ENCODE peak calls at places on chromosomes 5 and 9, in seven cellular contexts. A is H9, J is mesenchymal stem cell, H is neuronal stem cell, R is mesendoderm, X is H1, T is trophoblast cell. K is an unnamed sample.

GRCh38 chr5:180470966-180471582 is 23.1 kb upstream of the CNOT6 start:
- DNase-seq in A (peak), J (peak), H (peak), R (peak), X (no peak), T (peak), K (peak)

GRCh38 chr9:92749071-92749933 is 15.3 kb downstream of the BICD2 start:
- DNase-seq in A (peak), J (no peak), H (no peak), R (no peak), X (no peak), T (no peak), K (no peak)

GRCh38 chr9:114995681-114996221 is 65.4 kb upstream of the TNFSF8 start:
- DNase-seq in A (no peak), J (no peak), H (no peak), R (no peak), X (no peak), T (no peak), K (no peak)

GRCh38 chr5:64883912-64884311 is 115.2 kb downstream of the CWC27 start:
- DNase-seq in A (no peak), J (no peak), H (no peak), R (no peak), X (no peak), T (no peak), K (peak)

GRCh38 chr5:101977729-101978345 is 318.2 kb downstream of the SLCO4C1 start:
- DNase-seq in A (no peak), J (peak), H (peak), R (peak), X (no peak), T (peak), K (peak)

GRCh38 chr5:116861097-116861496 is 286.5 kb upstream of the SEMA6A start:
- DNase-seq in A (no peak), J (no peak), H (no peak), R (no peak), X (no peak), T (no peak), K (no peak)

GRCh38 chr5:168207450-168208029 is 83.9 kb upstream of the WWC1 start:
- DNase-seq in A (no peak), J (no peak), H (peak), R (no peak), X (no peak), T (no peak), K (no peak)

GRCh38 chr5:125409101-125409495 is 662.7 kb upstream of the ZNF608 start:
- DNase-seq in A (no peak), J (peak), H (peak), R (no peak), X (no peak), T (no peak), K (peak)

GRCh38 chr5:57749396-57749795 is 266.8 kb upstream of the ACTBL2 start:
- DNase-seq in A (no peak), J (no peak), H (no peak), R (no peak), X (no peak), T (no peak), K (peak)

GRCh38 chr9:131810351-131811170 is 70.7 kb upstream of the RAPGEF1 start:
- DNase-seq in A (no peak), J (no peak), H (no peak), R (no peak), X (no peak), T (peak), K (no peak)

GRCh38 chr9:134496413-134497282 is 145.0 kb upstream of the COL5A1 start:
- DNase-seq in A (no peak), J (peak), H (no peak), R (no peak), X (no peak), T (no peak), K (peak)

GRCh38 chr5:139645495-139645871 is 2.7 kb upstream of the CXXC5 start:
- DNase-seq in A (no peak), J (no peak), H (no peak), R (no peak), X (no peak), T (no peak), K (no peak)

GRCh38 chr5:143536364-143536763 is 132.9 kb upstream of the NR3C1 start:
- DNase-seq in A (no peak), J (peak), H (no peak), R (peak), X (no peak), T (peak), K (peak)

GRCh38 chr9:110048976-110049698 is 158.8 kb downstream of the C9orf152 start:
- DNase-seq in A (peak), J (peak), H (no peak), R (peak), X (no peak), T (peak), K (no peak)

GRCh38 chr5:52007230-52007858 is 624.1 kb downstream of the ISL1 start:
- DNase-seq in A (peak), J (peak), H (no peak), R (peak), X (no peak), T (peak), K (peak)

GRCh38 chr5:77563475-77563874 is 71.4 kb upstream of the WDR41 start:
- DNase-seq in A (no peak), J (no peak), H (no peak), R (no peak), X (no peak), T (no peak), K (no peak)

GRCh38 chr9:107276966-107277710 is 5.9 kb upstream of the RAD23B start:
- DNase-seq in A (no peak), J (no peak), H (no peak), R (no peak), X (no peak), T (peak), K (peak)

GRCh38 chr5:142013734-142014495 is 1.1 kb upstream of the GNPDA1 start:
- DNase-seq in A (no peak), J (peak), H (no peak), R (no peak), X (no peak), T (peak), K (peak)

GRCh38 chr9:133023117-133023890 is 7.5 kb upstream of the GTF3C5 start:
- DNase-seq in A (peak), J (no peak), H (no peak), R (no peak), X (no peak), T (no peak), K (no peak)

GRCh38 chr5:78547731-78548189 is 100.8 kb downstream of the LHFPL2 start:
- DNase-seq in A (no peak), J (peak), H (no peak), R (no peak), X (no peak), T (no peak), K (peak)

GRCh38 chr9:72753261-72753893 is 199.5 kb downstream of the ALDH1A1 start:
- DNase-seq in A (no peak), J (peak), H (no peak), R (no peak), X (no peak), T (no peak), K (peak)

GRCh38 chr9:72540348-72540873 is 19.0 kb downstream of the TMC1 start:
- DNase-seq in A (no peak), J (peak), H (no peak), R (no peak), X (no peak), T (peak), K (peak)

GRCh38 chr9:15509931-15510788 is 610 bp downstream of the PSIP1 start:
- DNase-seq in A (peak), J (peak), H (peak), R (peak), X (no peak), T (peak), K (no peak)

GRCh38 chr5:115801152-115801551 is 15.3 kb downstream of the CDO1 start:
- DNase-seq in A (no peak), J (no peak), H (no peak), R (no peak), X (no peak), T (no peak), K (no peak)
- H2AK5ac ChIP-seq in A (no peak), J (no peak), H (no peak), R (no peak), X (no peak), T (no peak), K (no peak)

DNA sequence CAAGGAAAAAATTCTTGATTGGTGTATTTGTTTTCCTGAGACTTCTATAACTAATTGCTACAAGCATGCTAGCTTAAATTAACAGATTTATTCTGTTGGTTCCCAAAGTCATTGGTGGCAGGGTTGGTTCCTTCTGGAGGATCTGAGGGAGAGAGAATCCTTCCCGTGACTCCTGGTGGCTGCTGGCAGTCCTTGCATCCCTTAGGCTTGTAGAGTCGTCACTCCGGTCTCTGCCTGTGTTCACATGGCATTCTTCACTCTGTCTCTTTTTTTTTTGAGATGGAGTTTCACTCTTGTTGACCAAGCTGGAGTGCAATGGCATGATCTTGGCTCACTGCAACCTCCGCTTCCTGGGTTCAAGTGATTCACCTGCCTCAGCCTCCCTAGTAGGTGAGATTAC is 5.3 kb downstream of the CDK9 start:
- DNase-seq in A (no peak), J (no peak), H (no peak), R (no peak), X (no peak), T (no peak), K (no peak)
- H2BK120ac ChIP-seq in A (no peak), J (no peak), H (no peak), R (no peak), X (no peak), T (no peak), K (no peak)

DNA sequence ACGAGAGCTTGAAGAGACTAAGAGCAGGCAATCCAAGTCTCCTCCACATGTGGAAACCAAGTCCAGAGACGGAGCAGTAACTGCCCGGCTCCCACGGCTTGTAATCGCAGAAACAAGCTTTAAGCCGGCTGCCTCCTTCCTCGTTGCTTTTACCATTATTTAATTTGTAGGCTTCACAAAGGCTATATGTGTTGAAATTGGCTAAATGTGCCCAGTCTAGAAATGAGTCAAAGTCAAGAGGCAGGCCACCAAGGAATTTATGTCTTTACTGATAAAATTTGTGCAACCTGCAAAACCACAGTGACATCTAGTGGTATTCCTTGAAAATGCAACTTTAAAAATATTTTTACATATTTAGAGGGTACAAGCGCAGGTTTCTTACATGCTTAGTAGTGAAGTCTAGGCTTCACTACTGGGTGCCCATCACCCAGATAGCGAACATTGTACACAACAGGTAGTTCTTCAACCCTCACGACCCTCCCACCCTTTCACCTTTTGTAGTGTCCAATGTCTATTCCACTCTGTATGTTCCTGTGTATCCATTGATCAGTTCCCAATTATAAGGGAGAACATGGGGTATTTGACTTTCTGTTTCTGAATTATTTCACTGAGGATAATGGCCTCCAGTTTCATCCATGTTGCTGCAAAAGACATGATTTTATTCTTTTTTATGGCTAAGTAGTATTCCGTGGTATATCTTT is 33.5 kb upstream of the EBF1 start:
- DNase-seq in A (no peak), J (peak), H (peak), R (peak), X (no peak), T (peak), K (peak)
- H2AK5ac ChIP-seq in A (no peak), J (no peak), H (no peak), R (no peak), X (no peak), T (no peak), K (peak)

DNA sequence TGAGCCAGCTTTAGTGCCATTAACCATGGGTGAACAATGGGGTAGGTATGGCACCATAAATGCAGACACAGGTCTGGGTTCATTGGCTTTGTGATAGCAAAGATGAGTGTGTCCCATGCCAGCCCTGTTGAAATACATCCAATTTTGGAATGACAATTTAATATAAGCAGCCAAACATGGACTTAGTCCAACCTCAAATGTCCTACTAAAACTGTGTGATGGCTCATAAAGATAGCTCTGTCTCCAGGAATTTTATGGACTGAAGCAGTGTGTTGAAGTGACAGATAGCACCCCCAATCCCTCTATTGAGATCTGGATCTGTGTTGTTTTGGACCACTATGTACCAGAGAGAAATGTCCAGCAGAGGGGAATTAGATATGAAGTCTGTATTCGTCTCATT is 514.9 kb downstream of the RASEF start:
- DNase-seq in A (no peak), J (no peak), H (no peak), R (no peak), X (no peak), T (no peak), K (no peak)
- H2BK120ac ChIP-seq in A (no peak), J (no peak), H (no peak), R (no peak), X (no peak), T (no peak), K (no peak)

GRCh38 chr9:136284951-136285350 is 18.9 kb downstream of the CCDC187 start:
- DNase-seq in A (no peak), J (no peak), H (no peak), R (no peak), X (no peak), T (no peak), K (no peak)
- H2AK5ac ChIP-seq in A (no peak), J (no peak), H (peak), R (no peak), X (no peak), T (no peak), K (no peak)

DNA sequence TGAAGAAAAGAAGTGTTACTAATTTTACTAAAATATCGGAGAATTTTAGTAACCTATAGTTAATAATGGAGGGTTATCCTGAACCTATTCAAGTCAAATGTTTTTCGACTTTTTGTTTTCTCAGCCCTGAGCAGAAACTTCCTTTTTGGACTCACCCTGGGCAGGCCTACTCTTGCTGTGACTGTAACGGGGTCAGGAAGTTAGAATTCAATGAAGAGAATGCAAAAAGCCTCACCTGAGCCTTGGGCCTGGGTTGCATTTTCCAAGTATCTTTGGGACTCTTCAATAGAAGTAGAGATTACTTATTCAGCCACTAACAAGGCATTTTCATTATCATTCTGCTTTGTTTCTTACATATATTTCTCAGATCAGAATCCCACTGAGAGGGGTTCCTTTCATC is 405.3 kb downstream of the TLR4 start:
- DNase-seq in A (no peak), J (no peak), H (no peak), R (no peak), X (no peak), T (no peak), K (no peak)
- H2BK120ac ChIP-seq in A (no peak), J (no peak), H (no peak), R (no peak), X (no peak), T (no peak), K (no peak)

DNA sequence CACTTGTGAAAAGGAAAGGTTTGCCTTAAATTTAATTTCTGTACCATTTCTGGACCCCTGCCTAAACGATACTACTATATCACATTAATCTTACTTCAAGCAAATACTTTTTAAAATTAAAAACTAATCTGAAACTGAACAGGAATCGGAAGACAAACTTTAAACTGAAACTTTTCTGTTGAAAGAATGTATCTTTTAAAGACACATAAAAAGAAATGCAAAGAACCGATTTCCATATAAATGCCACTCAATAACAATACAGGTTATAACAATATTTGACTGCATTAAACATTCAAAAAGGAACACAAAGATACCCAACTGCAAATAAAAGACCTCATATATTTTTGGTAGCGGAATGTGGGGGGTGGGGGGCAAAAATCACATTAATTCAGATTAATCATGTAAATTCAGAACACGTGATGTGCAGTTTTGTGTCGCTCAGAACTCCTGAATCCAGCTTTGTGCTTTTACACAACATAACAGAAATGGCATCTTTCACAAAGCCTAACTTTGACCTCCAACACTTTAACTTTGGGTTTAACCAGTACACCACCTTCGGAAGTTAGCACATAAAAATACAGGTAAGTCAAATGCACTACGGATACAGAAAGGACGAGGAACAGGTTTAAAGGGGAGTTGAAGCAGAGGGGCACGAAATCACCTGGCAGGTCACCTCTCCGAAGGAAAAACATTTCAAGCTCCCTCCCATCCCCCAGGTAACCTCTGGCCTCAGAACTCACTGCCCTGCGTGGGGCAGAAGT is 912 bp downstream of the LIFR start:
- DNase-seq in A (no peak), J (no peak), H (no peak), R (peak), X (no peak), T (no peak), K (no peak)
- H2AK5ac ChIP-seq in A (no peak), J (no peak), H (no peak), R (no peak), X (no peak), T (no peak), K (no peak)

K was measured in IMR-90.